ENCODE peak calls at places on chromosomes 3 and 15, in nine cellular contexts. B is AG09319, S is fibroblast of lung, J is glutamatergic neuron, C is mammary epithelial cell, A is H9, Z is mucosa of descending colon, M is adrenal gland, R is epithelial cell of proximal tubule. Q is an unnamed sample.

GRCh38 chr3:31008986-31009385 is 114.5 kb upstream of the GADL1 start:
- DNase-seq in M (no peak), C (peak; percentile 91), J (no peak), A (no peak), R (no peak), Z (no peak), B (no peak), S (peak; percentile 75), Q (no peak)

GRCh38 chr3:12742330-12743107 is 16.5 kb downstream of the TMEM40 start:
- DNase-seq in A (no peak), M (no peak), S (no peak), J (no peak), B (no peak), R (no peak), C (no peak), Z (no peak), Q (no peak)

GRCh38 chr3:191094057-191094456 is 105.0 kb upstream of the OSTN start:
- DNase-seq in B (peak; percentile 22), R (no peak), C (peak; percentile 81), A (no peak), S (peak; percentile 69), Z (no peak), M (no peak), J (no peak), Q (no peak)

GRCh38 chr15:90000175-90000923 is 775 bp upstream of the ZNF710 start:
- DNase-seq in C (no peak), Z (peak; percentile 82), M (peak; percentile 41), A (no peak), J (peak; percentile 68), R (no peak), S (peak; percentile 30), B (no peak), Q (no peak)

GRCh38 chr3:567488-568173 is 371.1 kb downstream of the CHL1 start:
- DNase-seq in R (no peak), A (no peak), S (no peak), Z (no peak), M (no peak), B (no peak), J (no peak), C (no peak), Q (no peak)

GRCh38 chr3:9976736-9977709 is 9.6 kb downstream of the EMC3 start:
- DNase-seq in C (peak; percentile 94), A (no peak), R (peak; percentile 91), S (peak; percentile 98), B (peak; percentile 94), Z (no peak), J (no peak), M (peak; percentile 67), Q (no peak)

GRCh38 chr3:148727242-148727641 is 29.5 kb downstream of the AGTR1 start:
- DNase-seq in A (peak; percentile 68), Z (no peak), C (no peak), S (no peak), M (peak; percentile 70), R (no peak), B (no peak), J (peak; percentile 56), Q (no peak)

GRCh38 chr3:66236281-66236680 is 15.5 kb downstream of the SLC25A26 start:
- DNase-seq in M (no peak), R (no peak), Z (no peak), J (peak; percentile 18), C (no peak), S (no peak), A (no peak), B (no peak), Q (no peak)

DNA sequence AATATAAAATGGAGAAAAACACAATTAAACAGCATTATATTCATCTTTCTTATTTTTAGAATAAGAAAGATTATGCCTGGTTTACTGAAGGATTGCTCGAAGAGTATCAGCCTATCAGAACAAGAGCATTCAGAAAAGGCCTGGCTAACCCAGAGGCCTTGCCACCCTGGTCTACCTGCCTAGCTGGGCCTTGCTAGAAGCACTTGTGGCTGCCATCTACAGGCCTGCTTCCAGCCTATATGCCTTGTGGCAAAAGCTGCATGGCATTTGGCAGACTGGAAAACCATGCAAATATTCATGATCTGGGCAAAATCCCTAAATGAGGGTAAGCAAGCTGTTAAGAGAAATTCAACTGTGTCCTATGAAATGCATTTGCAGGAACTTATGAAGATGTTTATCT is 9.3 kb upstream of the ATP13A4 start:
- DNase-seq in Z (no peak), R (no peak), B (no peak), C (peak; percentile 10), A (peak; percentile 54), J (no peak), S (no peak), M (peak; percentile 23), Q (no peak)
- TF ChIP-seq CTCF in Z (peak; percentile 11), R (peak; percentile 68), B (no peak), C (peak; percentile 65), A (peak; percentile 50), J (no peak), S (no peak), M (peak; percentile 15), Q (no peak)

GRCh38 chr15:93308026-93308670 is 219.1 kb upstream of the RGMA start:
- DNase-seq in B (no peak), C (no peak), M (no peak), S (no peak), A (no peak), J (no peak), R (no peak), Z (no peak), Q (no peak)

GRCh38 chr15:93307513-93307912 is 218.5 kb upstream of the RGMA start:
- DNase-seq in R (no peak), M (no peak), C (no peak), A (no peak), Z (no peak), J (peak; percentile 39), S (no peak), B (no peak), Q (no peak)

GRCh38 chr15:93312891-93313486 is 224.0 kb upstream of the RGMA start:
- DNase-seq in R (no peak), Z (no peak), S (no peak), B (no peak), J (no peak), A (no peak), M (no peak), C (no peak), Q (no peak)

GRCh38 chr15:93314245-93314644 is 225.2 kb upstream of the RGMA start:
- DNase-seq in B (no peak), C (no peak), A (no peak), R (no peak), M (no peak), Z (no peak), S (no peak), J (no peak), Q (no peak)

GRCh38 chr15:93311620-93312019 is 222.6 kb upstream of the RGMA start:
- DNase-seq in A (no peak), J (no peak), S (no peak), B (no peak), R (no peak), Z (no peak), C (no peak), M (no peak), Q (no peak)
- TF ChIP-seq CTCF in A (no peak), J (no peak), S (no peak), B (no peak), R (no peak), Z (no peak), C (no peak), M (no peak), Q (no peak)

GRCh38 chr15:66770518-66771350 is 68.7 kb downstream of the SMAD6 start:
- DNase-seq in M (no peak), Z (no peak), C (no peak), R (no peak), A (no peak), B (no peak), J (no peak), S (no peak), Q (no peak)

GRCh38 chr15:66772967-66773873 is 71.2 kb downstream of the SMAD6 start:
- DNase-seq in J (no peak), S (peak; percentile 51), A (no peak), M (no peak), B (no peak), C (no peak), Z (peak; percentile 69), R (peak; percentile 75), Q (no peak)

GRCh38 chr15:66768984-66769383 is 66.9 kb downstream of the SMAD6 start:
- DNase-seq in R (no peak), B (no peak), C (no peak), Z (no peak), J (no peak), S (no peak), A (no peak), M (no peak), Q (no peak)

GRCh38 chr15:66772604-66772966 is 70.5 kb downstream of the SMAD6 start:
- DNase-seq in M (no peak), C (no peak), A (no peak), Z (no peak), J (no peak), S (no peak), B (no peak), R (no peak), Q (no peak)

DNA sequence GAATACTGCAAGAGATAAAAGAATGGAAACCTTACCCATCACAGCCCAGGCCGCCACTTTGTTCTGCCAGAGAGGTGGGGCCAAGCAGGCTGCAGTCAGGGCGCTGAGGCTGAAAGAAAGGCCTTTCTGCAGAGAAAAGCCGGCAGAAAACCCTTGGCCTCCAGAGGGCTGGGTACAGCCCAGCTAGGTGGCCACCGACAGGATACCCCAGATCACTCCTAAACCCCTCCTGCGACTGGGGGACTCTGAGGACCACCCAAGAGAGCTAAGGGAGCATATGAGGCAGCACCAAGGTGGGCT is 69.3 kb downstream of the SMAD6 start:
- DNase-seq in Z (no peak), M (no peak), C (no peak), A (no peak), B (no peak), J (no peak), R (no peak), S (no peak), Q (no peak)
- TF ChIP-seq CTCF in Z (no peak), M (no peak), C (no peak), A (no peak), B (no peak), J (no peak), R (no peak), S (no peak), Q (no peak)

GRCh38 chr3:125587039-125587664 is 8.1 kb downstream of the OSBPL11 start:
- DNase-seq in S (no peak), Z (no peak), M (no peak), A (no peak), C (no peak), R (no peak), B (no peak), J (no peak), Q (no peak)

GRCh38 chr3:125585595-125586223 is 9.6 kb downstream of the OSBPL11 start:
- DNase-seq in B (peak; percentile 57), M (peak; percentile 57), A (peak; percentile 61), Z (no peak), S (peak; percentile 57), J (peak; percentile 67), R (no peak), C (peak; percentile 37), Q (no peak)

GRCh38 chr3:125582707-125583106 is 12.6 kb downstream of the OSBPL11 start:
- DNase-seq in M (no peak), J (no peak), S (no peak), C (no peak), B (no peak), Z (no peak), R (no peak), A (no peak), Q (no peak)
- TF ChIP-seq CTCF in M (peak; percentile 16), J (no peak), S (no peak), C (peak; percentile 28), B (no peak), Z (no peak), R (peak; percentile 26), A (no peak), Q (peak; percentile 38)